ENCODE peak calls at places on chromosomes 12 and 14, in four cellular contexts. One of them, this sample, is unnamed. For H3K27me3 and H3K9me3, the result is how much of the 10 kb centered on the place peaks cover.

GRCh38 chr14:64801800-64802199 is 77.9 kb downstream of the SPTB start:
- DNase-seq in trophoblast cell: no peak
- DNase-seq in adrenal gland: peak
- DNase-seq in ovary: no peak
- DNase-seq in this sample: no peak

GRCh38 chr12:47772738-47773061 is 338 bp upstream of the SLC48A1 start:
- DNase-seq in ovary: no peak
- DNase-seq in trophoblast cell: no peak
- DNase-seq in adrenal gland: no peak
- DNase-seq in this sample: no peak

GRCh38 chr14:24051162-24051788 is 534 bp upstream of the CARMIL3 start:
- DNase-seq in ovary: no peak
- DNase-seq in trophoblast cell: no peak
- DNase-seq in adrenal gland: peak
- DNase-seq in this sample: peak

GRCh38 chr12:66237505-66238175 is 48.6 kb downstream of the IRAK3 start:
- DNase-seq in trophoblast cell: no peak
- DNase-seq in ovary: no peak
- DNase-seq in adrenal gland: no peak
- DNase-seq in this sample: no peak

GRCh38 chr14:71060274-71060673 is 153.0 kb downstream of the PCNX1 start:
- DNase-seq in trophoblast cell: no peak
- DNase-seq in ovary: no peak
- DNase-seq in adrenal gland: no peak
- DNase-seq in this sample: no peak

GRCh38 chr12:57627504-57628279 is 5.3 kb downstream of the B4GALNT1 start:
- DNase-seq in adrenal gland: peak
- DNase-seq in ovary: no peak
- DNase-seq in trophoblast cell: no peak
- DNase-seq in this sample: no peak

GRCh38 chr14:57418999-57419398 is 28.6 kb downstream of the NAA30 start:
- DNase-seq in ovary: no peak
- DNase-seq in adrenal gland: no peak
- DNase-seq in trophoblast cell: no peak
- DNase-seq in this sample: no peak

GRCh38 chr14:95272057-95272456 is 47.7 kb downstream of the CLMN start:
- DNase-seq in ovary: no peak
- DNase-seq in adrenal gland: no peak
- DNase-seq in trophoblast cell: no peak
- DNase-seq in this sample: no peak

GRCh38 chr14:97262336-97262735 is 465.2 kb downstream of the VRK1 start:
- DNase-seq in trophoblast cell: no peak
- DNase-seq in adrenal gland: no peak
- DNase-seq in ovary: no peak
- DNase-seq in this sample: no peak

GRCh38 chr12:75878382-75878720 is 153.2 kb downstream of the PHLDA1 start:
- DNase-seq in adrenal gland: peak
- DNase-seq in ovary: no peak
- DNase-seq in trophoblast cell: no peak
- DNase-seq in this sample: no peak

GRCh38 chr14:69073429-69073828 is 79.5 kb downstream of the DCAF5 start:
- DNase-seq in adrenal gland: no peak
- DNase-seq in ovary: no peak
- DNase-seq in trophoblast cell: no peak
- DNase-seq in this sample: no peak

GRCh38 chr14:69483765-69484443 is 624 bp upstream of the PLEKHD1 start:
- DNase-seq in ovary: peak
- DNase-seq in adrenal gland: peak
- DNase-seq in trophoblast cell: no peak
- DNase-seq in this sample: peak

GRCh38 chr14:63276492-63277342 is 42.0 kb downstream of the GPHB5 start:
- DNase-seq in trophoblast cell: no peak
- DNase-seq in ovary: no peak
- DNase-seq in adrenal gland: no peak
- DNase-seq in this sample: no peak

GRCh38 chr12:126953365-126953889 is 1313.5 kb upstream of the TMEM132C start:
- DNase-seq in trophoblast cell: no peak
- DNase-seq in adrenal gland: no peak
- DNase-seq in ovary: no peak
- DNase-seq in this sample: no peak

GRCh38 chr14:78983126-78983525 is 813.0 kb downstream of the NRXN3 start:
- DNase-seq in adrenal gland: no peak
- DNase-seq in trophoblast cell: no peak
- DNase-seq in ovary: no peak
- DNase-seq in this sample: no peak

GRCh38 chr12:99453831-99454538 is 193.6 kb upstream of the GARIN6 start:
- DNase-seq in trophoblast cell: no peak
- DNase-seq in ovary: no peak
- DNase-seq in adrenal gland: no peak
- DNase-seq in this sample: no peak

GRCh38 chr12:112112423-112113132 is 4.0 kb upstream of the NAA25 start:
- DNase-seq in adrenal gland: peak
- DNase-seq in trophoblast cell: no peak
- DNase-seq in ovary: no peak
- DNase-seq in this sample: no peak

GRCh38 chr12:127209318-127209717 is 1057.7 kb upstream of the TMEM132C start:
- DNase-seq in adrenal gland: no peak
- DNase-seq in trophoblast cell: no peak
- DNase-seq in ovary: no peak
- DNase-seq in this sample: no peak

GRCh38 chr12:46266869-46267617 is 1.8 kb downstream of the SLC38A1 start:
- DNase-seq in adrenal gland: peak
- DNase-seq in ovary: peak
- DNase-seq in trophoblast cell: peak
- DNase-seq in this sample: peak

DNA sequence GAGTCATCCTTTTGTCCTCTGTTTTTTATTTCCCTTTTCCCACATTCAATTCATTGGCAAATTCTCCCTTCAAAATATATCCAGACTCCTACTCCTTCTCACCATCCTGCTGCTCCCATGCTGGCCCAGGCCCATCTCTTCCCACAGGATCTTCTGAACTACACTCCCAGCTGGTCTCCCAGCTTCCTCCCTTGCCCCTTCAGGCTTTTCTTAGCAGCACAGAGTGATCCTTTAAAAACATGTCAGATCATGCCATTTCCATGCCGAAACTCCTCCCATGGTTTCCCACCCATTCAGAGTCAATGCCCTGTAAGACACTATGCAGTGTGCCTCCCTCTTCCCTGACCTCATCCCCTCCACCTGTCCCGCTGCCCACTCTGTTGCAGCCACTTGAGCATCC is 2.4 kb upstream of the KRT84 start:
- DNase-seq in ovary: no peak
- DNase-seq in trophoblast cell: no peak
- DNase-seq in adrenal gland: no peak
- DNase-seq in this sample: no peak
- H3K27me3 ChIP-seq in ovary: under half
- H3K27me3 ChIP-seq in trophoblast cell: under half
- H3K27me3 ChIP-seq in adrenal gland: under half
- H3K27me3 ChIP-seq in this sample: under half

DNA sequence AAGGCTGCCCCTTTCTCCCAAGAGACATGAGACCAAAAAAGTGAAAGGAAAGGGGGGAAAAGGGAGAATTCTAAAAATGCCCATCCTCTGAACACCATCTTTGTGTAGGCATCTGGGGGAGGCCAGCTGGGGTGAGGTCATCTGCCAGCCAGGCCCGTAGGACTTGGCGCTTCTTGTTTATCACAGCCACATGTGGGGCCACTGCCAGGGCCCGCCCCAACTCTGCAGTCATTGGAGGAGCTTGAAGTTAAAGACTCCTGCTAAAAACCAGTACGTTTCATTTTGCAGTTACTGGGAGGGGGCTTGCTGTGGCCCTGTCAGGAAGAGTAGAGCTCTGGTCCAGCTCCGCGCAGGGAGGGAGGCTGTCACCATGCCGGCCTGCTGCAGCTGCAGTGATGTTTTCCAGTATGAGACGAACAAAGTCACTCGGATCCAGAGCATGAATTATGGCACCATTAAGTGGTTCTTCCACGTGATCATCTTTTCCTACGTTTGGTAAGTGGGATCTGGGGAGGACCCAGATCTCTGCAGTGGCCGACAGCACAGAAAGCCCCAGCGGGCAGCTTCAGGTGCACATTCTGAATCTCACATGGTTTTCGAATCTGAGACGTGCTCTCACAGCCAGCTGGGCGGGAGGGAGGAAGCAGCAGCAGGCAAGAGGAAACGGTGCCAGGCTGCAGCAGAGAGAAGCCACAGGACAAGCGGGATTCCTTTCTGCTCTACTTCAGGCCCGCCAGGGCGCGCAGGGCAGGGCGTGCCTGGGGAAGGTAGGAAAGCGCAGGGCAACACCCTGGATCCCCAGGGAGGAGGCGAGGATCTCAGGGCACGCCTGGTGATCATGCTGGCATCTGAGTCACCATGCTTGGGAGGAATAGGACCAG is at the start of gene P2RX7:
- DNase-seq in ovary: peak
- DNase-seq in trophoblast cell: peak
- DNase-seq in adrenal gland: peak
- DNase-seq in this sample: peak
- H3K4me3 ChIP-seq in ovary: peak
- H3K4me3 ChIP-seq in trophoblast cell: no peak
- H3K4me3 ChIP-seq in adrenal gland: no peak
- H3K4me3 ChIP-seq in this sample: peak

GRCh38 chr14:43001729-43002128 is 1395.1 kb downstream of the LRFN5 start:
- DNase-seq in adrenal gland: no peak
- DNase-seq in ovary: no peak
- DNase-seq in trophoblast cell: no peak
- DNase-seq in this sample: no peak
- H3K9me3 ChIP-seq in adrenal gland: under half
- H3K9me3 ChIP-seq in ovary: under half
- H3K9me3 ChIP-seq in trophoblast cell: under half
- H3K9me3 ChIP-seq in this sample: under half

DNA sequence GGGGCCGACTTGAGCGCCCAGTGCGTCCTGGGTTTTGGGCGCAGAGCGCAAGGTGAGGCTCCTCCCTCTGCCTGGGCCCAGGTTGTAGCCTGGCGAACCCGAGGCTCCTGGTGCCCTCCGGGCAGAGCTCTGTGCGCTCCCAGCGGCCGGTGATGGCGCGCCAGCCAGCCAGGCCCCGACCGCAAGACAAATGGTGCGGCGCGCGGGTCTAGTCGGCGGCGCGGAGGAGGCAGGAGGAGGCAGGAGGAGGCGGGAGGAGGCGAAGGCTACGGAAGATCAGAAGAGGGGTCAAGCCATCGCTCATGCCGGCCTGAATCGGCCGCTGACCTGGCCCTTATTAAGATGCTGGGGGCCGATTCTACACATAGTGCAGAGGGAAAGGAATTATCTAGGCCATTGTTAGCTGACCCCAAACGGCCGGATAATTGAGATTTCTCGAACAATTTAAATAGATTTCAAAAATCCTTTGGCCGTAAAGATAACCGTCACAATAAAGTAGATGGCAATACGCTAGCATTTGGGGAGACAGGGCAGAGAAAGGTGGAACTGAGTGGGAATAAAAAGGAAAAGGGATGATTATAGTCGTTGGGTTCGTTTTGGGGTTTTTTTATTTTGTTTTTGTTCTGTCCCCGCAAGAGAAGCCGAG is 2.8 kb downstream of the TBX5 start:
- DNase-seq in adrenal gland: no peak
- DNase-seq in trophoblast cell: no peak
- DNase-seq in ovary: no peak
- DNase-seq in this sample: no peak
- H3K27me3 ChIP-seq in adrenal gland: half or more
- H3K27me3 ChIP-seq in trophoblast cell: half or more
- H3K27me3 ChIP-seq in ovary: under half
- H3K27me3 ChIP-seq in this sample: half or more

GRCh38 chr12:106245767-106246166 is 2.1 kb downstream of the CKAP4 start:
- DNase-seq in adrenal gland: peak
- DNase-seq in trophoblast cell: peak
- DNase-seq in ovary: no peak
- DNase-seq in this sample: peak
- H3K4me3 ChIP-seq in adrenal gland: no peak
- H3K4me3 ChIP-seq in trophoblast cell: no peak
- H3K4me3 ChIP-seq in ovary: peak
- H3K4me3 ChIP-seq in this sample: peak

DNA sequence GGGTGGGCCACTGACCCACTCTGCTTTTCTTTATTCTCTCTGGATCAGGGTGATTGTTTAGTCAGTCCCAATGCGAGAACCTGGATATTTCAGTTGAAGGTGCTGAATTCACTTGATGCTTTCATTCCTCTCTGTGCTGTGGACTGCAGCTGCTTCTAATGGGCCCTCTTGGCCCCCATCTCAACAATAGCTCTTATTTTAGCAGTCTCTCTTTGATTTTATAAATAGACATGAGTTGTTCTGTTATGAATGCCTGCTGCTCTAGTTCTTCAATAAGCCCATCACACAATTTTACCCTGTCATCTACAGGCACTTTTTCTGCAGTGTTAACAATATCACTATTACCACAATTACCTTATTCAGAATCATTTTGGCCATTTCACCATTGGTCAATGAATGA is 54.1 kb upstream of the YARS2 start:
- DNase-seq in ovary: no peak
- DNase-seq in adrenal gland: no peak
- DNase-seq in trophoblast cell: no peak
- DNase-seq in this sample: no peak
- H3K9me3 ChIP-seq in ovary: under half
- H3K9me3 ChIP-seq in adrenal gland: under half
- H3K9me3 ChIP-seq in trophoblast cell: under half
- H3K9me3 ChIP-seq in this sample: under half

DNA sequence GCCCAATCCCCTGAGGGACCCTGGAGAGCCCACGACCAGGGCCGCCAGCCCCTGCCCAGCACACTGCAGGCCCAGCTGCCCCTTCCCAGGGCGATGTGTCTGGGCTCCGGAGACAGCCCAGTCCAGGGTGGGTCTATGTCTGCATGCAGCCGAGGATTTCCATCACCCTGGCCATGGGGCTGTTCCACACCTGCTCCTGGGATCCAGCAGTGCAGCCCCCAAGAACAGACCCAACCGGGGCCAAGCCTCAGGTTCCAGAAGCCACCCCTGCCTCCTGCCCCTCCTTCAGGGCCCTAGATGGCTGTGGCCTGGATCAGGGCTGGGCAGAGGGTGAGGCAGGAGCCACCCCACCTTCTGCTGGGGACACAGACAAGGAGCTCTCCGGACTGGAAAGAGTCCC is 11.5 kb downstream of the C14orf180 start:
- DNase-seq in adrenal gland: no peak
- DNase-seq in trophoblast cell: no peak
- DNase-seq in ovary: no peak
- DNase-seq in this sample: peak
- H3K27me3 ChIP-seq in adrenal gland: under half
- H3K27me3 ChIP-seq in trophoblast cell: under half
- H3K27me3 ChIP-seq in ovary: under half
- H3K27me3 ChIP-seq in this sample: under half

GRCh38 chr12:115918763-115919162 is 358.7 kb downstream of the MED13L start:
- DNase-seq in adrenal gland: no peak
- DNase-seq in trophoblast cell: no peak
- DNase-seq in ovary: no peak
- DNase-seq in this sample: no peak
- H3K4me3 ChIP-seq in adrenal gland: no peak
- H3K4me3 ChIP-seq in trophoblast cell: no peak
- H3K4me3 ChIP-seq in ovary: no peak
- H3K4me3 ChIP-seq in this sample: no peak

GRCh38 chr14:82070040-82070439 is 536.4 kb upstream of the SEL1L start:
- DNase-seq in ovary: no peak
- DNase-seq in trophoblast cell: no peak
- DNase-seq in adrenal gland: no peak
- DNase-seq in this sample: no peak
- H3K9me3 ChIP-seq in ovary: under half
- H3K9me3 ChIP-seq in trophoblast cell: under half
- H3K9me3 ChIP-seq in adrenal gland: under half
- H3K9me3 ChIP-seq in this sample: under half